ENCODE peak calls at places on chromosomes 2 and 18, in five cellular contexts. G is tibial artery; D is CD8-positive, alpha-beta T cell; Y is brain microvascular endothelial cell; O is type B pancreatic cell. E is an unnamed sample.

GRCh38 chr2:101420623-101421022 is 33.3 kb upstream of the CREG2 start:
- DNase-seq in G (no peak), D (no peak), Y (no peak), O (no peak), E (no peak)

GRCh38 chr2:36960005-36960675 is 6.2 kb downstream of the STRN start:
- DNase-seq in G (no peak), D (no peak), Y (no peak), O (no peak), E (no peak)

GRCh38 chr18:45658756-45659155 is 43.5 kb downstream of the SLC14A2 start:
- DNase-seq in G (no peak), D (no peak), Y (peak; percentile 20), O (no peak), E (no peak)

GRCh38 chr2:219041252-219041651 is at the start of gene CFAP65:
- DNase-seq in G (no peak), D (no peak), Y (peak; percentile 51), O (no peak), E (no peak)

GRCh38 chr2:65969161-65969560 is 465.8 kb upstream of the MEIS1 start:
- DNase-seq in G (no peak), D (no peak), Y (no peak), O (no peak), E (no peak)

GRCh38 chr2:51628953-51629352 is 597.0 kb upstream of the NRXN1 start:
- DNase-seq in G (no peak), D (no peak), Y (no peak), O (no peak), E (no peak)

GRCh38 chr18:59056706-59057492 is 82.8 kb upstream of the SEC11C start:
- DNase-seq in G (no peak), D (no peak), Y (peak; percentile 59), O (peak; percentile 81), E (peak; percentile 72)

GRCh38 chr2:63249146-63249545 is 198.5 kb downstream of the OTX1 start:
- DNase-seq in G (no peak), D (no peak), Y (no peak), O (no peak), E (no peak)

GRCh38 chr2:23900927-23901322 is 26.0 kb downstream of the ATAD2B start:
- DNase-seq in G (peak; percentile 69), D (no peak), Y (peak; percentile 86), O (no peak), E (no peak)

GRCh38 chr2:218295029-218295428 is 2.7 kb upstream of the TMBIM1 start:
- DNase-seq in G (no peak), D (no peak), Y (no peak), O (no peak), E (no peak)

GRCh38 chr2:68905116-68905515 is 33.9 kb upstream of the BMP10 start:
- DNase-seq in G (no peak), D (no peak), Y (no peak), O (no peak), E (no peak)

GRCh38 chr2:84894758-84895520 is 10.5 kb upstream of the TMSB10 start:
- DNase-seq in G (no peak), D (no peak), Y (no peak), O (no peak), E (no peak)

GRCh38 chr2:171248205-171248662 is 87.5 kb upstream of the TLK1 start:
- DNase-seq in G (no peak), D (no peak), Y (no peak), O (no peak), E (no peak)

GRCh38 chr2:209977386-209978239 is 24.8 kb upstream of the RPE start:
- DNase-seq in G (no peak), D (no peak), Y (no peak), O (no peak), E (no peak)

DNA sequence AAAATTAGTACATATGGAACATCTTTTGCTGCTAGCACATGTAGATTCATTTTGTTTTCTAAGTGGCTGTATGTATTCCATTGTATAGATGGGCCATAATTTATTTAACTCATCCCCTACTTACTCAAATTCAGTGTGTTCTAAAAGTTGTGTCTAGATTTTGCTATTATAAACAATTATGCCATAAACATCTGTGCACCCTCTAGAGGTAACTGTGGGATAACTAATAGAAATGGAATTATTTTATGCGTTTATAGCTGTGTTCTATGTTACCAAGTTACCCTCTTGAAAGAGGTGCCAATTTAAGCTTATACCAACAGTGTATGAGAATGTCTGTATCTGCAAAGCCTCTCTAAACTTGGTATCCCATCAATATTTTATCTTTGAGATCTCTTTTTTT is 100.4 kb downstream of the MMADHC start:
- DNase-seq in G (no peak), D (no peak), Y (no peak), O (no peak), E (no peak)
- TF ChIP-seq CTCF in G (no peak), D (no peak), Y (no peak), O (no peak), E (no peak)

GRCh38 chr2:111133603-111134002 is 12.9 kb downstream of the BCL2L11 start:
- DNase-seq in G (no peak), D (no peak), Y (no peak), O (no peak), E (no peak)

GRCh38 chr2:111138834-111139233 is 18.1 kb downstream of the BCL2L11 start:
- DNase-seq in G (no peak), D (no peak), Y (no peak), O (no peak), E (no peak)

GRCh38 chr2:111134082-111134481 is 13.4 kb downstream of the BCL2L11 start:
- DNase-seq in G (no peak), D (no peak), Y (no peak), O (no peak), E (no peak)

GRCh38 chr2:111135237-111135909 is 14.7 kb downstream of the BCL2L11 start:
- DNase-seq in G (no peak), D (no peak), Y (no peak), O (no peak), E (no peak)

DNA sequence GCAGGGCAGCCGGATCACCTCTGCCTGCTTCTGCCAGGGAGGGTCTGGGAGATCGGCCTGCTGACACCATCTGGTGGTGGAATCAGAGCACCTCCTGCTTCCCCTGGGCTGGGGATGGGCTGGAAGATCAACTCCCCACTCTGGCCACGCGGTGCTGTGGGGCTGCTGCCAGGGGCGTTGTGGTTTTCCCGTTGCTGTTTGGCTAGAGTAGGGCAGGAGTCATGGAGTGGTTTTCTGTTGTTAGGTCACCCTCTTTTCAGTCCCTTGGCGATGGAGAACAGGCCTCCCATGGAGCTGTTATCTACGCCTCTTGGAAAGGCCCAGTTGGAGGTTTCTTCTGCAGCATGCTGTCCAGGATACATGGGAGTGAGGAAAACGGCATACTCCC is 15.2 kb downstream of the BCL2L11 start:
- DNase-seq in G (peak; percentile 29), D (no peak), Y (peak; percentile 48), O (no peak), E (no peak)
- TF ChIP-seq CTCF in G (no peak), D (no peak), Y (peak; percentile 68), O (no peak), E (no peak)

DNA sequence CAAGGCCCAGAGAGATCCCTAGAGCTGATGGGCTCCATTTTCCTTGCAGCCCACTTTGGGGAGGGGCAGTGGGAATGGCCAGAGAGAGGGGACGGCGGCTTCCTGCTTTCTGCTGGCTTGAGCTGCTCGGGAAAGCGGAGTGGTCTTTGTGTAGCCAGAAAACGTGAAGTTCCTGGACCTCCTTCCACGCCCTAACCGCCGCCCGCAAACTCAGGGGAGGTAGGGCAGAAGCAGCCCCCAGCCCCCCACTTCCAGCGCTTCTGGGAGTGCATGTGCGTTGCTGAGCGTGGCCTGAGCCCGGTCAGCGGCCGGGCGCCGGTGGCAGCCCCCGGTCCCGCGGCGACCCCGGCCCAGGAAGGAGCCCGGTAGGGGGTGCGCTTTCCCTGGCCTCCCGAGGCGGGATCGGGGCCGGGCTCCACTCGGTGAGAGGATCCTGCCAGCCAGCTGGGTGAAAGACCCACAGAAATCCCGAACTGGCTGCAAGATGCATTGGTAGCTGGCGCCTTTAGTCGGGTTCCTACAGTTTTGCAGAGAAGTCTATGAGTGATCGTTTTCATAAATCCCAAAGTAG is 25.3 kb upstream of the BOD1L2 start:
- DNase-seq in G (no peak), D (no peak), Y (no peak), O (no peak), E (no peak)
- TF ChIP-seq CTCF in G (no peak), D (no peak), Y (no peak), O (peak; percentile 58), E (no peak)

DNA sequence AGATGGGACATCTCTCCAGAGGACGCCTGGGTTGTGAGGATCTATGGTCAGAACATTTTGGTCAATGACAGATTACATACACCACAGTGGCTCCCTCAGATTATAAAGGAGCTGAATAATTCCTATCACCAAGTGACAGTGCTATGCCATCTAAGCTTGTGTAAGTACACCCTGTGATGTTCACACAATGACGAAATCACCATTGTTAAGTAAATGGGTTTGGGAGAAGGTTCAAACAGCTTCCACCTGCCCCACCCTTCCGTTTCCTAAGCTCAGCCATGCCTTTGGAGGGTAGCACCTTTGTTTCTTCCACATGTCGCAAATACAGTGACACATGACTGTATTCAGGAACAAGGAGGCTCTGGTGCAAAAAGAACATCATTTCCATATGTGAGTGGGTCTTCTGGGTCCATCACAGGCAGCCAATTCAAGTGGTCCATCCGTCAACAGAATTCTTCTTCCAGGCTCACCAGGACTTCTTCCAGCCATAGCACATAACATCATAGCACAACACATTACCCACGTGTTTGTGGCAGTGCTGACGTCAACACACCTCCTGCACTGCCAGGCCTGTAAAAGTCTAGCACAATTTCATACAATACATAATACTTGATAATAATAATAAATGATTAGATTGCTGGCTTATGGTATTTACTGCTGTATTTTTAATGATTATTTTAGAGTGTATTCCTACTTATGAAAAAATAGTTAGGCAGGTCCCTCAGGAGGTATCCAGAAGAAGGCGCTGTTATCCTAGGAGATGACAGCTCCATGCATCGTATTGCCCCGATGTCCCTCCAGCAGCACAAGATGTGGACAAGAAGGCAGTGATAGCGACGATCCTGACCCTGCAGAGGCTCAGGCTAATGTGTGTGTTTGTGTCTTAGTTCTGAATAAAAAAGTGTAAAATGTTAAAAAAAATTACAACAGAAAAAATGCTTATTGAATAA is 264.8 kb downstream of the ANAPC1 start:
- DNase-seq in G (no peak), D (no peak), Y (no peak), O (no peak), E (no peak)
- TF ChIP-seq CTCF in G (no peak), D (no peak), Y (peak; percentile 48), O (no peak), E (no peak)